ENCODE peak calls at places on chromosome 15, in four cellular contexts. N, M, D and V are unnamed samples.
A peak's percentile ranks its signal among the peaks of the same experiment; 100 is the strongest.

GRCh38 chr15:81865850-81866537 is 179.8 kb downstream of the MEX3B start:
- DNase-seq in D (no peak), N (no peak), M (no peak), V (no peak)

GRCh38 chr15:49946681-49947080 is 172.4 kb downstream of the ATP8B4 start:
- DNase-seq in M (no peak), N (no peak), D (no peak), V (peak; percentile 54)

GRCh38 chr15:68228143-68228970 is 1.2 kb downstream of the CLN6 start:
- DNase-seq in M (no peak), N (peak; percentile 23), D (peak; percentile 57), V (no peak)

GRCh38 chr15:63435416-63435815 is 53.8 kb upstream of the CA12 start:
- DNase-seq in M (no peak), N (no peak), D (no peak), V (no peak)

GRCh38 chr15:68888419-68888818 is 41.9 kb upstream of the SPESP1 start:
- DNase-seq in D (no peak), M (no peak), N (no peak), V (no peak)

GRCh38 chr15:79332824-79333510 is 22.1 kb downstream of the TMED3 start:
- DNase-seq in D (no peak), N (no peak), M (no peak), V (no peak)

GRCh38 chr15:63573533-63573932 is 23.7 kb upstream of the FBXL22 start:
- DNase-seq in D (no peak), N (no peak), M (no peak), V (no peak)

GRCh38 chr15:42772901-42773300 is 36.0 kb upstream of the CDAN1 start:
- DNase-seq in D (no peak), N (no peak), M (no peak), V (no peak)

GRCh38 chr15:68921926-68922325 is 8.4 kb upstream of the SPESP1 start:
- DNase-seq in M (no peak), D (no peak), N (peak; percentile 1), V (no peak)

GRCh38 chr15:74962219-74962618 is 5.6 kb upstream of the RPP25 start:
- DNase-seq in M (no peak), N (no peak), D (no peak), V (no peak)

GRCh38 chr15:76752549-76752948 is 152.6 kb downstream of the SCAPER start:
- DNase-seq in M (no peak), N (no peak), D (no peak), V (no peak)

GRCh38 chr15:43218908-43219706 is 1.7 kb downstream of the EPB42 start:
- DNase-seq in M (no peak), N (peak; percentile 32), D (no peak), V (no peak)

DNA sequence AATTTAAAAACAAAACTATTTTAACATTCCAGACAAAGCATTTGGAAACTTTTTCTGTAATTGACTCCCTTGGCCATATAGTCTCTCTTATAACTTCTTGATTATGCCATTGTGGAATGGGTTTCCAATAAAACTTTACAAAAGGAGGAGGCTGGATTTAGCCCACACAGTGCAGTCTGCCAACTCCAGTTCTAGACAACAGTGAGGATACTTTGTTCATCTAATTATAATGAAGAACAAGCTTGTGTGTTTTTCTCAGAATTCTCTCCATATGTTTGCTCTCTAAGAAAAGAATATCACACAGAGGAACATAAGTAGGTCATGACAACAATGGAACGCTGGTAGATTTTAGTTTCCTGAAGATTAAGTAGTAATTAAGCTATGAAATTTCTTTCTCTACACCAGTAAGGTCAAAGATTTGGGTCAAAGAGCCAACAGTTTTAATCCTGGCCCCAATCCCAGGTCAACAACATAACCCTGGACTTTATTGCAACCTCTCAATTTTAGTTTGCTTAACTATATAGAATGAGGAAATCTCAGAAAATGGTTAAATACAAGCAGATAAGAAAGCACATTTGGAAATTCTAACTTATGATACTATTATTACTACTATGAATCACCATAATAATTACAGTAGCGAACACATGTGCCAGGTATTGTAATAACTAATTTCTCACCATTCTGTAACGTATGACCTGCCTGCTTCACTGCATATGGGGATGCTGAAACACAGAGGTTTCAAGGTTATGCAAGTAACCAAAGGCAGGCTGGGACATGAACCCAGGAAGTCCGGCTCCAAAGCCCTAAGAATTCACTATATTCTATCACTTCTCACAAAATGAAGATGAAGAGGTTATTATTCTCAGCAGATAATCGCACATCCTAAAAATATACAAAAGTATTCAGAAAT is 65.7 kb downstream of the TJP1 start:
- DNase-seq in M (no peak), N (no peak), D (no peak), V (no peak)
- H3K27ac ChIP-seq in M (no peak overlapping the region), N (no peak overlapping the region), D (no peak overlapping the region), V (no peak overlapping the region)

DNA sequence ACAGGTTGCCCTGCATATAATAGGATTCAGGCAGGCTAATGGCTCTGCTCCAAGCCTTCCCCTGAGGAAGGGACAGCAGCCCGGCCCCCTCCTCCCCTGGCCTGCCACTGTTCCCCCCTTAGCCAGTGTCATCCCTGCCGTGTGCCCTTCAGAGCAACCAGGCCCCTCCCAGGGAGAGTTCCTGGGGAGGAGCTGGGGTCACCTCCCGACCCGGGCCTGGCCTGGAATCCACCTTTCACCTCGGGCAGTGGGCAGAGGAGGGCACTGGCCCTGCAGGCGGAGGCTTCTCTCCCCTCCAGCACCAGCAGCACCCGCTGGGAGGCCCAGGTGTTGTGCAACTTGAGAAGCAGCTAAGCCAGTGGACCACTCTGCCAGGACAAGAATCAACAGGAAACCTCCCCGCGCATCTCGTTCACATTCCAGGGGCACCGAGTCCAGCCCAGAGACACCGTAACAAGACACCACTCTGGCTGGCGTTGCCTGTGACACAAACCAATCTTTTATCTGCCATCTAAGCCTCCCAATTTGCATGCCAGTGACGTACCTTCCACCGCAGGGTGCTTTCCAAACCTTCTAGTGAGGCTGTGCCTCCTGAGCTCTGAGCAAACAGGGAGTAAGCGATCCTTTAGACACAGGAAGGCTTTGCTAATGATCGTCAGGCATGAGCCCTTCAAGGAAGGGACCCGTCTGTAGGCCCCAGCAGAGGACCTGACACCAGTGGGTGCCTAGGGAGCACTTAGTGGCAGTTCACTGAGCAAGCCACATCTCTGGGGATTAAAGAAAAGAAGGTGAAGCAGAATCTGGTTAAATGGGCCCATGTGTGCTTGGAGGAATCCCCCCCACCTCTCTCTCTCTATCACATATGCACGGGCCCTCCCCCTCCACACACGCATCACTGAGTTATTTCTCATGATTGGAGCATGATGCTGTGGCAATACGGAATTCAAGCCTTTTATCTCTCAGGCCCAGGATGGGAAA is 98.9 kb upstream of the TLE3 start:
- DNase-seq in M (no peak), N (peak; percentile 99), D (peak; percentile 73), V (no peak)
- H3K27ac ChIP-seq in M (no peak overlapping the region), N (no peak overlapping the region), D (peak overlapping the region; percentile 61), V (peak overlapping the region; percentile 57)

GRCh38 chr15:71549100-71549499 is 261.3 kb upstream of the NR2E3 start:
- DNase-seq in N (no peak), M (no peak), D (no peak), V (no peak)
- H3K27ac ChIP-seq in N (no peak overlapping the region), M (no peak overlapping the region), D (no peak overlapping the region), V (no peak overlapping the region)

GRCh38 chr15:40984406-40984805 is 31.1 kb downstream of the CHAC1 start:
- DNase-seq in D (no peak), M (no peak), N (no peak), V (no peak)

GRCh38 chr15:40984963-40985362 is 31.7 kb downstream of the CHAC1 start:
- DNase-seq in N (peak; percentile 96), M (no peak), D (no peak), V (no peak)

GRCh38 chr15:40981186-40981585 is 27.9 kb downstream of the CHAC1 start:
- DNase-seq in D (no peak), M (no peak), N (no peak), V (no peak)

GRCh38 chr15:40985541-40986330 is 32.5 kb downstream of the CHAC1 start:
- DNase-seq in N (peak; percentile 60), D (peak; percentile 83), M (no peak), V (no peak)

DNA sequence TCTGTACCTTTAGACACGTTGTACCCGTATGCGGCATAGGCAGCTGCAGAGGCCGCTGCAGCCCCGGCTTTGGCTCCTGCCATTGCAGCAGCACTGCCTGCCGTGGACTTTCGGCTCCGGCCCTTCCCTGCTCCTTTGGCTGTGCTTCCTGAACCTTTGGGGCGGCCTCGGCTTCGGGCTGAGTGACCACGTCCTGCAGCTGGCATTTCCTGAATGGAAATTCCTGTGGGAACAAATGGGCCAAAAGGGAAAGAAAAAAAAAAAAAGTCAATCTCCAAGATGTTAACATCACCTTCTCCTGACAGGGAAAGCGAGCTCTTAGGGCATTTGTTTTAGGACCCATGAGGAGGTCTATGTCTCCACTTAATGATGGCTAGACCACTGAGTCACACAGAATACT is 29.6 kb downstream of the CHAC1 start:
- DNase-seq in D (peak; percentile 90), M (no peak), N (peak; percentile 90), V (no peak)
- H3K27ac ChIP-seq in D (peak overlapping the region; percentile 84), M (no peak overlapping the region), N (peak overlapping the region; percentile 94), V (no peak overlapping the region)

GRCh38 chr15:91537868-91538267 is 315.6 kb upstream of the SLCO3A1 start:
- DNase-seq in D (no peak), N (no peak), M (no peak), V (no peak)
- H3K27ac ChIP-seq in D (no peak overlapping the region), N (no peak overlapping the region), M (peak overlapping the region; percentile 89), V (no peak overlapping the region)